ENCODE peak calls at places on chromosome 22, in seven cellular contexts. F, U, D, R, B, E and Z are unnamed samples.
A peak's percentile ranks its signal among the peaks of the same experiment; 100 is the strongest.

GRCh38 chr22:18114495-18114894 is 3.9 kb downstream of the TUBA8 start:
- DNase-seq in E (no peak), R (no peak), B (no peak), D (no peak), F (no peak), U (no peak), Z (no peak)

GRCh38 chr22:28898233-28898629 is 14.9 kb downstream of the ZNRF3 start:
- DNase-seq in F (no peak), B (no peak), D (no peak), E (no peak), U (no peak), R (no peak), Z (no peak)

GRCh38 chr22:22787151-22787550 is 100.5 kb upstream of the IGLL5 start:
- DNase-seq in U (no peak), R (no peak), D (no peak), B (no peak), F (no peak), E (no peak), Z (no peak)

GRCh38 chr22:41517172-41518047 is 26.9 kb downstream of the POLR3H start:
- DNase-seq in R (no peak), D (peak; percentile 85), E (peak; percentile 27), U (peak; percentile 74), B (peak; percentile 81), F (peak; percentile 84), Z (no peak)

GRCh38 chr22:46068908-46069481 is 81.3 kb upstream of the PPARA start:
- DNase-seq in D (peak; percentile 12), F (peak; percentile 7), B (peak; percentile 23), E (no peak), U (no peak), R (peak; percentile 52), Z (peak; percentile 96)

GRCh38 chr22:17866127-17866526 is 91.9 kb upstream of the BID start:
- DNase-seq in E (no peak), F (peak; percentile 88), B (no peak), R (no peak), D (peak; percentile 19), U (no peak), Z (no peak)

GRCh38 chr22:47457509-47458300 is 695.3 kb downstream of the TBC1D22A start:
- DNase-seq in D (no peak), E (no peak), R (no peak), F (no peak), U (no peak), B (no peak), Z (no peak)

GRCh38 chr22:46113910-46114517 is 36.3 kb upstream of the PPARA start:
- DNase-seq in U (no peak), D (no peak), B (peak; percentile 62), R (no peak), F (no peak), E (no peak), Z (no peak)

GRCh38 chr22:29987143-29987542 is 93.1 kb upstream of the HORMAD2 start:
- DNase-seq in U (no peak), R (peak; percentile 49), D (no peak), B (no peak), E (no peak), F (no peak), Z (no peak)

GRCh38 chr22:23282089-23282501 is 101.8 kb downstream of the BCR start:
- DNase-seq in B (peak; percentile 72), R (peak; percentile 91), E (no peak), U (peak; percentile 50), D (peak; percentile 69), F (peak; percentile 83), Z (peak; percentile 24)

GRCh38 chr22:17712441-17712840 is 61.8 kb downstream of the BID start:
- DNase-seq in F (no peak), B (no peak), R (no peak), D (no peak), E (no peak), U (no peak), Z (no peak)

GRCh38 chr22:40387758-40388157 is 17.4 kb downstream of the SGSM3 start:
- DNase-seq in D (no peak), E (peak; percentile 55), U (no peak), R (no peak), B (no peak), F (no peak), Z (no peak)

GRCh38 chr22:17119481-17120202 is 1.5 kb downstream of the TMEM121B start:
- DNase-seq in F (no peak), B (no peak), E (no peak), U (no peak), R (no peak), D (no peak), Z (no peak)

GRCh38 chr22:23202812-23203451 is 22.6 kb downstream of the BCR start:
- DNase-seq in F (no peak), B (no peak), U (no peak), R (no peak), E (no peak), D (no peak), Z (no peak)

GRCh38 chr22:39431821-39432251 is 25.0 kb upstream of the MGAT3 start:
- DNase-seq in R (no peak), F (no peak), E (no peak), U (peak; percentile 70), D (no peak), B (no peak), Z (peak; percentile 8)

GRCh38 chr22:50532353-50532700 is 2.5 kb upstream of the TYMP start:
- DNase-seq in D (no peak), B (no peak), E (no peak), U (peak; percentile 73), R (peak; percentile 74), F (no peak), Z (no peak)

GRCh38 chr22:50530857-50531545 is 1.2 kb upstream of the TYMP start:
- DNase-seq in F (no peak), U (peak; percentile 90), B (peak; percentile 70), R (peak; percentile 96), E (peak; percentile 47), D (peak; percentile 65), Z (peak; percentile 35)

GRCh38 chr22:50532824-50533344 is 3.1 kb upstream of the TYMP start:
- DNase-seq in F (no peak), U (peak; percentile 17), R (no peak), B (no peak), D (no peak), E (no peak), Z (no peak)

GRCh38 chr22:50530280-50530856 is 556 bp upstream of the TYMP start:
- DNase-seq in E (peak; percentile 74), F (no peak), R (peak; percentile 94), D (peak; percentile 55), U (no peak), B (peak; percentile 66), Z (peak; percentile 46)

DNA sequence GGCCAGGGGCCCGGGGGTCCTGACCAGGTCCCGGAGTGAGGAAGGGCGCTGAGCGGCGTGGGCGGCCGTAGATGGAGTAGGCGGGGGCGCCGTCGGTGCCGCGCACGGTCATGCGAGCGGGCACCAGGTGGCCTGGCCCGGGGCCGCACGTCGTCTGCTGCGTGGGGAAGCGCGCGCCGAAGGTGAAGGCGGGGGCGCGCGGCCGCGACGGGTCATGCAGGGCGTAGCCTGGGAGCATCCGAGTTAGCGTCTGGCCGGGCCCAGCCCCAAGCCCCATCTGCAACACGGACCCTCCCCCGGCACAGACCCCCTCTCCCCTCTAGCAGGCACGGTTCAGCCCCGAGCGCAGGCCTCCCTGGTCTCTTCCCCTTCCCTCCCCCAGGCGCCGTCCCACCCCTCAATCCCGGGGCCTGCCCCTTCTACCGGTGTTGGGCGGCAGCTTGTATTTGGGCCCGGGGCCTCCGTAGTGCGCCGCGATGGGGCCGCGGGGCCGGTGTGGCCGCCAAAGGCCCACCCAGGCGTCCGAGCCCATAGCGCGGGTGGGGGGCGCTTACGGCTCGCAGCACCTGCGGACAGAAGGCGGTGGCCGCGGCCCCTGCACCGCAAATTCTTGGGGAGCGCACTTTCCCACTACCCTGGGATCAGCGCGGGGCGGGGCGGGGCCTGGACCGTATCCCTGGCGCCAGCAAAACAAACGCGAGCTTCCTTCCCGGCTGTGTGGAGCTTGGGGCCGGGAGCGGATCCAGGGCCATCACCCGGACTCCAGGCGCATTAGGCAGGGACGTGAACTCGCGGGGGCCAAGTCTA is 1.9 kb upstream of the TYMP start:
- DNase-seq in F (no peak), U (peak; percentile 90), R (peak; percentile 91), B (peak; percentile 66), E (no peak), D (peak; percentile 63), Z (no peak)
- TF ChIP-seq CTCF in F (no peak), U (no peak), R (no peak), B (no peak), E (no peak), D (no peak), Z (no peak)

GRCh38 chr22:44269117-44269498 is 43.6 kb downstream of the SHISAL1 start:
- DNase-seq in U (no peak), R (no peak), E (no peak), D (no peak), B (no peak), F (no peak), Z (no peak)

GRCh38 chr22:44270556-44270880 is 42.2 kb downstream of the SHISAL1 start:
- DNase-seq in R (peak; percentile 28), E (no peak), D (no peak), F (no peak), B (no peak), U (no peak), Z (no peak)

GRCh38 chr22:44269757-44270555 is 42.8 kb downstream of the SHISAL1 start:
- DNase-seq in R (peak; percentile 20), D (no peak), E (no peak), B (no peak), U (no peak), F (no peak), Z (no peak)

GRCh38 chr22:44272330-44272729 is 40.4 kb downstream of the SHISAL1 start:
- DNase-seq in U (no peak), F (no peak), D (no peak), B (no peak), R (no peak), E (no peak), Z (no peak)

GRCh38 chr22:44271010-44271500 is 41.7 kb downstream of the SHISAL1 start:
- DNase-seq in E (no peak), F (no peak), D (no peak), B (no peak), R (peak; percentile 12), U (no peak), Z (no peak)
- H3K4me3 ChIP-seq in E (no peak overlapping the region), F (no peak overlapping the region), D (no peak overlapping the region), B (no peak overlapping the region), R (no peak overlapping the region), U (no peak overlapping the region), Z (no peak overlapping the region)

GRCh38 chr22:27144345-27144744 is 487.0 kb downstream of the MIAT start:
- DNase-seq in D (no peak), B (no peak), E (no peak), R (no peak), F (no peak), U (no peak), Z (no peak)
- TF ChIP-seq CTCF in D (no peak), B (no peak), E (no peak), R (no peak), F (no peak), U (no peak), Z (no peak)

GRCh38 chr22:37588540-37589215 is 8.8 kb upstream of the LGALS2 start:
- DNase-seq in B (no peak), D (no peak), R (no peak), U (no peak), F (no peak), E (no peak), Z (no peak)

GRCh38 chr22:37589607-37590006 is 9.7 kb upstream of the LGALS2 start:
- DNase-seq in D (no peak), E (no peak), R (no peak), F (no peak), B (no peak), U (no peak), Z (no peak)

GRCh38 chr22:37594237-37594636 is 14.3 kb upstream of the LGALS2 start:
- DNase-seq in U (no peak), E (no peak), R (no peak), D (no peak), F (no peak), B (no peak), Z (no peak)

GRCh38 chr22:37591823-37592404 is 12.0 kb upstream of the LGALS2 start:
- DNase-seq in E (no peak), R (no peak), U (no peak), B (no peak), D (no peak), F (no peak), Z (no peak)
- H3K4me3 ChIP-seq in E (no peak overlapping the region), R (peak overlapping the region; percentile 3), U (peak overlapping the region; percentile 33), B (no peak overlapping the region), D (no peak overlapping the region), F (peak overlapping the region; percentile 14), Z (peak overlapping the region; percentile 10)